ENCODE peak calls at places on chromosomes 3 and 15, in seven cellular contexts. P is cardiac muscle cell; F is COR-L47; Z is mesenchymal stem cell; A is NT2/D1; O is activated T-helper 2 cell treated with anti-CD3 and anti-CD28 coated beads, Interferon-gamma antibody, Interleukin-2, Interleukin-4, amounts not matched to agents 10 μg/mL and 5 μg/mL and 100 μg/mL, durations not matched to agents 14 hours and 24 hours and 36 hours; T is fibroblast of pulmonary artery. M is an unnamed sample.

GRCh38 chr3:57154470-57154869 is 10.7 kb downstream of the IL17RD start:
- DNase-seq in O (no peak), F (no peak), P (no peak), T (no peak), A (no peak), Z (no peak), M (no peak)

GRCh38 chr3:171833775-171834460 is 9.2 kb upstream of the TMEM212 start:
- DNase-seq in Z (peak), F (peak), O (no peak), T (peak), P (peak), A (no peak), M (peak)

GRCh38 chr15:26970712-26971210 is at the start of gene GABRG3:
- DNase-seq in T (no peak), P (no peak), O (no peak), A (no peak), F (peak), Z (no peak), M (no peak)

GRCh38 chr3:45347329-45348000 is 40.9 kb upstream of the LARS2 start:
- DNase-seq in T (peak), P (peak), A (no peak), F (no peak), O (no peak), Z (no peak), M (no peak)

GRCh38 chr3:97763586-97764148 is 891 bp upstream of the ARL6 start:
- DNase-seq in A (no peak), T (no peak), P (peak), Z (no peak), O (no peak), F (no peak), M (no peak)

GRCh38 chr15:27797765-27798164 is 301.4 kb downstream of the OCA2 start:
- DNase-seq in T (no peak), A (no peak), P (no peak), O (no peak), Z (no peak), F (peak), M (no peak)

GRCh38 chr3:126508539-126508938 is 9.0 kb downstream of the UROC1 start:
- DNase-seq in T (no peak), P (no peak), A (no peak), O (no peak), Z (no peak), F (no peak), M (no peak)

GRCh38 chr15:77634266-77634962 is 1.7 kb upstream of the LINGO1 start:
- DNase-seq in A (peak), Z (peak), T (peak), P (peak), O (peak), F (peak), M (peak)

GRCh38 chr3:41653575-41654239 is 308.2 kb downstream of the ULK4 start:
- DNase-seq in O (no peak), T (peak), F (no peak), Z (no peak), P (peak), A (no peak), M (no peak)

GRCh38 chr15:63920504-63921178 is 86.9 kb upstream of the HERC1 start:
- DNase-seq in P (peak), O (no peak), Z (no peak), F (no peak), T (no peak), A (no peak), M (no peak)

GRCh38 chr3:23685484-23686258 is 120.1 kb upstream of the UBE2E1 start:
- DNase-seq in F (no peak), T (peak), A (no peak), P (peak), Z (peak), O (no peak), M (peak)

GRCh38 chr3:78497025-78497424 is 1270.8 kb downstream of the ROBO1 start:
- DNase-seq in P (no peak), F (peak), A (no peak), Z (no peak), T (no peak), O (no peak), M (no peak)

GRCh38 chr3:23600178-23600577 is 205.6 kb upstream of the UBE2E1 start:
- DNase-seq in A (no peak), Z (peak), T (peak), P (peak), F (no peak), O (no peak), M (peak)

GRCh38 chr3:3799173-3800075 is at the start of gene LRRN1:
- DNase-seq in O (no peak), A (peak), Z (no peak), P (no peak), T (no peak), F (no peak), M (no peak)

M was measured in dermis blood vessel endothelial cell.